ENCODE peak calls at places on chromosomes 5 and 9, in four cellular contexts. L, A, W and T are unnamed samples.
A peak's percentile ranks its signal among the peaks of the same experiment; 100 is the strongest.

GRCh38 chr5:68454766-68455165 is 239.2 kb downstream of the PIK3R1 start:
- DNase-seq in W (no peak), A (no peak), L (no peak), T (no peak)

GRCh38 chr5:59209758-59210359 is 627.0 kb downstream of the RAB3C start:
- DNase-seq in L (no peak), W (no peak), A (no peak), T (no peak)

GRCh38 chr5:83471405-83472212 is at the start of gene VCAN:
- DNase-seq in W (peak; percentile 91), L (peak; percentile 45), A (peak; percentile 20), T (peak; percentile 28)

GRCh38 chr5:84036842-84037241 is 316.2 kb upstream of the HAPLN1 start:
- DNase-seq in L (no peak), A (no peak), W (no peak), T (no peak)

GRCh38 chr5:142826741-142827492 is 56.7 kb downstream of the ARHGAP26 start:
- DNase-seq in A (no peak), W (no peak), L (no peak), T (no peak)

GRCh38 chr9:114286146-114286679 is 36.7 kb upstream of the ORM1 start:
- DNase-seq in L (no peak), W (peak; percentile 25), A (no peak), T (peak; percentile 16)

GRCh38 chr9:94139672-94140417 is 55.6 kb downstream of the PTPDC1 start:
- DNase-seq in L (peak; percentile 74), W (peak; percentile 96), A (peak; percentile 68), T (peak; percentile 93)

GRCh38 chr9:133803745-133804144 is 65.6 kb upstream of the SARDH start:
- DNase-seq in L (no peak), W (no peak), A (no peak), T (no peak)

GRCh38 chr5:6638236-6638635 is 5.0 kb downstream of the SRD5A1 start:
- DNase-seq in W (no peak), L (no peak), A (no peak), T (no peak)

GRCh38 chr5:37086466-37087178 is 162.6 kb downstream of the CPLANE1 start:
- DNase-seq in L (no peak), A (peak; percentile 33), W (no peak), T (no peak)

GRCh38 chr5:147460380-147460779 is 49.5 kb downstream of the DPYSL3 start:
- DNase-seq in W (no peak), A (no peak), L (no peak), T (no peak)

GRCh38 chr9:99071313-99072039 is 33.4 kb upstream of the TGFBR1 start:
- DNase-seq in A (no peak), L (no peak), W (peak; percentile 69), T (no peak)

GRCh38 chr9:74810200-74810599 is 77.5 kb downstream of the TRPM6 start:
- DNase-seq in W (no peak), A (no peak), L (no peak), T (no peak)

GRCh38 chr5:115920171-115920725 is 42.0 kb upstream of the LVRN start:
- DNase-seq in W (no peak), A (no peak), L (no peak), T (no peak)

GRCh38 chr5:139378941-139379361 is 4.1 kb downstream of the SLC23A1 start:
- DNase-seq in A (no peak), W (no peak), L (no peak), T (no peak)

GRCh38 chr9:129716091-129716490 is 36.8 kb downstream of the PTGES start:
- DNase-seq in W (no peak), L (no peak), A (no peak), T (no peak)

GRCh38 chr9:92385001-92385400 is 19.4 kb downstream of the OGN start:
- DNase-seq in W (no peak), A (no peak), L (no peak), T (no peak)

GRCh38 chr9:91349115-91349555 is 12.6 kb downstream of the AUH start:
- DNase-seq in A (no peak), W (no peak), L (no peak), T (no peak)

GRCh38 chr9:91345978-91346377 is 15.7 kb downstream of the AUH start:
- DNase-seq in W (no peak), A (no peak), L (no peak), T (no peak)

GRCh38 chr9:91346644-91347043 is 15.1 kb downstream of the AUH start:
- DNase-seq in W (no peak), A (no peak), L (no peak), T (no peak)

GRCh38 chr9:91348191-91348790 is 13.4 kb downstream of the AUH start:
- DNase-seq in A (no peak), W (no peak), L (no peak), T (no peak)

GRCh38 chr9:91347370-91347769 is 14.3 kb downstream of the AUH start:
- DNase-seq in L (no peak), W (no peak), A (no peak), T (no peak)
- H3K4me1 ChIP-seq in L (no peaks in the 10 kb centered on the region), W (no peaks in the 10 kb centered on the region), A (no peaks in the 10 kb centered on the region), T (no peaks in the 10 kb centered on the region)

DNA sequence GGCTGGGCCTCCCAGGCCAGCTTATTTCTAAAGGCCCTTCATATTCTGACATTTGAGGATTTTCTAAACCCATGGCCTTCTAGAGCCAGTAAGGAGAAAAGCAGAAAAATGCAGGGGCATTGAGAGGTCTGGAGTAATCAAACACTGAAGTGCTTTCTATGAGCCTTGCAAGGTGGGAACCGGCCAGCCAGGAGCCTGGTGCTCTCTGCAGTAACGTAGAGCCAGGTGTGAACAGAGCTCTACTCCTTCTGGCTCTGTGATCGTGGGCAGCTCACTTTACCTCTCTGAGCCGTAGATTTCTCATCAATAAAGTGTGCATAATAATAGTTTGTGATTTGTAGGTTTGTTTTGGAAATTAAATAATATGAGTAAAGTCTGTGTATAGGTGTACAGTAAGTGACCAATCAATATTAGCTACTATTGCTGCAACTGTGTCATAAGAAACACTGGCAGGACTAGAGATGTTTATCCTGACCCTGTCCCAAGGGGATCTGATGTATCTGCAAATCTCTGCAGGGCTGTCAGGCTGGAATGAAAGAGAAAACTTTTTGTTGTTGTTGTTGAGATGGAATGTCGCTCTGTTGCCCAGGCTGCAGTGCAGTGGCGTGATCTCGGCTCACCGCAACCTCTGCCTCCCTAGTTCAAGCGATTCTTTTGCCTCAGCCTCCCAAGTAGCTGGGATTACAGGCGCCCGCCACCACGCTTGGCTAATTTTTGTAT is 2.7 kb downstream of the SYNPO start:
- DNase-seq in A (no peak), W (no peak), L (no peak), T (no peak)
- H3K4me1 ChIP-seq in A (peaks cover 11% of the 10 kb centered on the region), W (peaks cover 7% of the 10 kb centered on the region), L (peaks cover 86% of the 10 kb centered on the region), T (peaks cover 61% of the 10 kb centered on the region)

GRCh38 chr5:54519083-54519541 is 1.6 kb downstream of the SNX18 start:
- DNase-seq in A (peak; percentile 5), L (no peak), W (peak; percentile 70), T (peak; percentile 57)
- H3K4me1 ChIP-seq in A (peaks cover 3% of the 10 kb centered on the region), L (no peaks in the 10 kb centered on the region), W (no peaks in the 10 kb centered on the region), T (peaks cover 7% of the 10 kb centered on the region)

DNA sequence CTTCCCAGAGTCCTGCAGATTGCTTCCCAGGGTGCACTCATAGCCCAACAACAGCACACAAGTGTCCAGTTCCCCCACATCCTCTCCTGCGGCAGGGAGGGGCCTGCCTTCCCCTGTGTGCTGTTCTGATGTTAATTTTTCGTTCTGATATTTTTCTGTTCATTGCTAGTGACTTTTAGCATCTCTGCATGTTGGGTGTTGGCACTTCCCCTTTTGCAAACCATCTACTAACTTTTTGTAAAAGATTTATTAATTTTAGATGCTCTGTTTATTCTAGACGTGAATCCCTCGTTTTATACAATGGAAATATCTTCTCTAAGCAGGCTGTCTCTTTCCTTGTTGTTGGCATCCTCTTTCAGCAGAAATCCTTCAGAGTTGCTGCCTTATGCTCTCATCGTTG is 97.3 kb upstream of the DAP start:
- DNase-seq in A (no peak), W (no peak), L (no peak), T (no peak)
- H3K4me1 ChIP-seq in A (no peaks in the 10 kb centered on the region), W (no peaks in the 10 kb centered on the region), L (no peaks in the 10 kb centered on the region), T (peaks cover 2% of the 10 kb centered on the region)

GRCh38 chr9:27431573-27431972 is 92.5 kb upstream of the IFNK start:
- DNase-seq in A (no peak), W (no peak), L (no peak), T (no peak)

GRCh38 chr9:27432308-27432707 is 91.8 kb upstream of the IFNK start:
- DNase-seq in W (no peak), A (no peak), L (no peak), T (no peak)

GRCh38 chr9:27430754-27431540 is 93.1 kb upstream of the IFNK start:
- DNase-seq in L (no peak), W (no peak), A (no peak), T (no peak)

GRCh38 chr9:27429436-27429835 is 94.7 kb upstream of the IFNK start:
- DNase-seq in W (no peak), A (no peak), L (no peak), T (no peak)

DNA sequence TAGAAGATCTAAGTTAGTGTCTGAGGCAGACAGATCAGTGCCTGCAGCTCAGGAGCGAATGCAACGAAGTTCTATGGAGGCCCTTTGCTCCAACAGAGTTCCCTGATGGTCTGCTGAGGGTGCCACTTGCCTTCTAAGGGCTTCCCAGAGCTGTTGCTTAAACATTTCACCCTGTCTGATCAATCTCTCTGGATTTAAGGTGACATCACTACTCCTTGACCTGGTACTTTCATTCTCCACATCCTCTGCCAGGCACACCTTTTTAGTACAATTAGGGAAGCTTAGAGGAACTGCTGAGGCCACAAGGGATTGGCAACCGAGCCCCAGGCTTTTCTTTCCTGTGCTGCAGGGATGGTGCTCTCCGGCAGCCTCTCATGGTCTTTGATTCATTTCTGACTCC is 94.2 kb upstream of the IFNK start:
- DNase-seq in W (no peak), A (no peak), L (no peak), T (no peak)
- H3K4me1 ChIP-seq in W (no peaks in the 10 kb centered on the region), A (no peaks in the 10 kb centered on the region), L (peaks cover 9% of the 10 kb centered on the region), T (peaks cover 44% of the 10 kb centered on the region)

DNA sequence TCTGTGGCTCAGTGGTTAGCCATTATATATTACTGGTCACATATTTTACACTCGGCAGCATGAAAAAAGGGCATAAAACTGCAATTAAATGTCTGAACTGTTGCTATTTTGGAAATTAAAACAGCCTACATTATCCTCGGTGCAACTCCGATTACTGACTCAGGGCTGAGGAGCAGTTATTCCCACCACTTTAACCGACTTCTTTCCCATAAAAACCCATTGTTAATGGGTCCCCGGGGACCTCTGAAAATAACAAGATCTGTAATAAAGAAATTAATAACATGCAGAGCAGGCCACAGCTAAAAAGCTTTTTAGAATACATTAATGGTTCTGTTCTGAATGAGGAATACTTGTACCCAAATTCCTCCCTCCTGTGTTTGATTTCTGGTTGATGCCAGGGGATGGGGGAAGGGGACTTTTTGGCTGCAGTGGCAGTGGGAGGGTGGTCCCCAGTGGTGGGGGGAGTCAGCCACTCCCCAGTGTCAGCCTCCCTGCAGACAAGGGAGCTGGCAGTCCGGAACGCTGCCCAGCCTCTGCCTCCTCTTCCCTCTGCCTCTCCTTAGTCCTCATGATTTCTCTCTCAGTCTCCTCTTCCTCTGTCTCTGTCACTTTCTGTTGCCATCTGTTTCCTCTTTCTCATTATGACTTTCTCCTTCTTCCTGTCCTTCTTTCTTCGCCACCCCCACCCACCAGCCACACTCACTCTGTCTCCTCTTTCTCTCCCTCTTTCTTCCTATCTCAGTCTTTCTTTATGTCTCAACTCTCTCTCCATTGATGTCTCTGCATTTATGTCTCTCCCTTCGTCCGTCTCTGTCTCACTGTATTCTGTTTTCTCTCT is 59.0 kb upstream of the ZBTB43 start:
- DNase-seq in L (no peak), A (no peak), W (no peak), T (no peak)
- H3K4me1 ChIP-seq in L (no peaks in the 10 kb centered on the region), A (no peaks in the 10 kb centered on the region), W (no peaks in the 10 kb centered on the region), T (no peaks in the 10 kb centered on the region)

GRCh38 chr5:150780816-150781221 is 2.3 kb downstream of the SMIM3 start:
- DNase-seq in W (no peak), L (no peak), A (peak; percentile 15), T (no peak)
- H3K4me1 ChIP-seq in W (peaks cover 5% of the 10 kb centered on the region), L (peaks cover 53% of the 10 kb centered on the region), A (peaks cover 10% of the 10 kb centered on the region), T (peaks cover 28% of the 10 kb centered on the region)